ENCODE peak calls at places on chromosome 3, in eight cellular contexts. Y is naive thymus-derived CD8-positive, alpha-beta T cell; S is AG20443; D is H4; T is HT-29; M is left ventricle myocardium inferior; H is stimulated activated CD4-positive, alpha-beta T cell treated with anti-CD3 and anti-CD28 coated beads, Interleukin-1b, Interleukin-23, amount 100 ng/mL, for 4 hours; Z is NCI-H69. B is an unnamed sample.

GRCh38 chr3:88661433-88661824 is 446.0 kb upstream of the EPHA3 start:
- DNase-seq in Y (no peak), S (no peak), D (no peak), T (no peak), M (no peak), H (no peak), Z (peak), B (no peak)

GRCh38 chr3:7095116-7095515 is 234.2 kb downstream of the GRM7 start:
- DNase-seq in Y (no peak), S (no peak), D (no peak), T (no peak), M (no peak), H (no peak), Z (peak), B (no peak)

GRCh38 chr3:46454606-46455005 is 10.1 kb downstream of the LTF start:
- DNase-seq in Y (no peak), S (no peak), D (no peak), T (no peak), M (no peak), H (no peak), Z (no peak), B (no peak)

GRCh38 chr3:172449468-172450149 is 1.4 kb upstream of the GHSR start:
- DNase-seq in Y (no peak), S (peak), D (peak), T (no peak), M (no peak), H (no peak), Z (no peak), B (peak)

GRCh38 chr3:46208167-46208704 is at the start of gene CCR1:
- DNase-seq in Y (peak), S (peak), D (peak), T (peak), M (peak), H (no peak), Z (no peak), B (no peak)

GRCh38 chr3:136042608-136043221 is 77.2 kb downstream of the PPP2R3A start:
- DNase-seq in Y (peak), S (peak), D (peak), T (peak), M (no peak), H (no peak), Z (peak), B (peak)

GRCh38 chr3:108518895-108519294 is 8.5 kb upstream of the MYH15 start:
- DNase-seq in Y (no peak), S (no peak), D (no peak), T (peak), M (no peak), H (no peak), Z (peak), B (no peak)

GRCh38 chr3:160999268-160999667 is 105.9 kb downstream of the B3GALNT1 start:
- DNase-seq in Y (peak), S (no peak), D (peak), T (peak), M (no peak), H (no peak), Z (no peak), B (no peak)

GRCh38 chr3:121894191-121894990 is at the start of gene SLC15A2:
- DNase-seq in Y (no peak), S (no peak), D (no peak), T (no peak), M (no peak), H (no peak), Z (peak), B (peak)

GRCh38 chr3:56926513-56927282 is 124.9 kb upstream of the ARHGEF3 start:
- DNase-seq in Y (no peak), S (peak), D (no peak), T (no peak), M (no peak), H (no peak), Z (no peak), B (no peak)